ENCODE peak calls at places on chromosomes 11 and 22, in seven cellular contexts. H is cardiac muscle cell, K is pancreas, W is AG09309, O is adipocyte, C is mesenchymal stem cell, R is fibroblast of lung. M is an unnamed sample.

GRCh38 chr22:21942407-21942895 is 10.2 kb downstream of the PPM1F start:
- DNase-seq in W (peak), R (peak), H (no peak), K (no peak), O (peak), C (peak), M (peak)

GRCh38 chr11:107716884-107717532 is 5.2 kb upstream of the SLN start:
- DNase-seq in C (no peak), O (no peak), K (no peak), R (no peak), H (no peak), W (no peak), M (peak)

GRCh38 chr22:32522237-32522636 is 47.6 kb downstream of the FBXO7 start:
- DNase-seq in R (no peak), C (no peak), H (no peak), W (no peak), K (no peak), O (no peak), M (no peak)

GRCh38 chr11:86800076-86800955 is at the start of gene PRSS23:
- DNase-seq in H (peak), O (peak), R (peak), W (no peak), C (peak), K (peak), M (peak)

GRCh38 chr22:46696225-46696518 is 41.9 kb downstream of the CERK start:
- DNase-seq in K (no peak), R (no peak), C (no peak), W (no peak), O (no peak), H (no peak), M (no peak)

GRCh38 chr22:42315392-42315756 is 44.9 kb upstream of the TCF20 start:
- DNase-seq in O (no peak), K (no peak), H (no peak), C (no peak), W (no peak), R (no peak), M (no peak)

GRCh38 chr11:122186439-122187080 is 70.5 kb upstream of the BLID start:
- DNase-seq in H (no peak), C (peak), K (no peak), W (peak), O (peak), R (peak), M (peak)

GRCh38 chr11:115324569-115325432 is 179.4 kb downstream of the CADM1 start:
- DNase-seq in C (peak), O (peak), K (peak), R (peak), H (peak), W (peak), M (peak)

GRCh38 chr11:46345131-46345597 is 2.1 kb upstream of the DGKZ start:
- DNase-seq in W (no peak), H (no peak), K (no peak), O (no peak), C (no peak), R (no peak), M (no peak)
- H3K4me3 ChIP-seq in W (no peak), H (no peak), K (no peak), O (no peak), C (no peak), R (no peak), M (no peak)

GRCh38 chr22:38981005-38981658 is 1.0 kb upstream of the APOBEC3B start:
- DNase-seq in H (peak), W (no peak), R (peak), O (peak), C (no peak), K (peak), M (peak)

GRCh38 chr22:38984224-38984623 is 2.1 kb downstream of the APOBEC3B start:
- DNase-seq in H (no peak), R (no peak), C (no peak), W (no peak), O (no peak), K (no peak), M (no peak)

GRCh38 chr22:38986629-38987028 is 4.5 kb downstream of the APOBEC3B start:
- DNase-seq in C (no peak), R (no peak), K (no peak), W (no peak), O (no peak), H (no peak), M (no peak)

GRCh38 chr22:38981659-38982007 is 514 bp upstream of the APOBEC3B start:
- DNase-seq in O (no peak), H (no peak), R (no peak), K (peak), C (peak), W (no peak), M (no peak)

DNA sequence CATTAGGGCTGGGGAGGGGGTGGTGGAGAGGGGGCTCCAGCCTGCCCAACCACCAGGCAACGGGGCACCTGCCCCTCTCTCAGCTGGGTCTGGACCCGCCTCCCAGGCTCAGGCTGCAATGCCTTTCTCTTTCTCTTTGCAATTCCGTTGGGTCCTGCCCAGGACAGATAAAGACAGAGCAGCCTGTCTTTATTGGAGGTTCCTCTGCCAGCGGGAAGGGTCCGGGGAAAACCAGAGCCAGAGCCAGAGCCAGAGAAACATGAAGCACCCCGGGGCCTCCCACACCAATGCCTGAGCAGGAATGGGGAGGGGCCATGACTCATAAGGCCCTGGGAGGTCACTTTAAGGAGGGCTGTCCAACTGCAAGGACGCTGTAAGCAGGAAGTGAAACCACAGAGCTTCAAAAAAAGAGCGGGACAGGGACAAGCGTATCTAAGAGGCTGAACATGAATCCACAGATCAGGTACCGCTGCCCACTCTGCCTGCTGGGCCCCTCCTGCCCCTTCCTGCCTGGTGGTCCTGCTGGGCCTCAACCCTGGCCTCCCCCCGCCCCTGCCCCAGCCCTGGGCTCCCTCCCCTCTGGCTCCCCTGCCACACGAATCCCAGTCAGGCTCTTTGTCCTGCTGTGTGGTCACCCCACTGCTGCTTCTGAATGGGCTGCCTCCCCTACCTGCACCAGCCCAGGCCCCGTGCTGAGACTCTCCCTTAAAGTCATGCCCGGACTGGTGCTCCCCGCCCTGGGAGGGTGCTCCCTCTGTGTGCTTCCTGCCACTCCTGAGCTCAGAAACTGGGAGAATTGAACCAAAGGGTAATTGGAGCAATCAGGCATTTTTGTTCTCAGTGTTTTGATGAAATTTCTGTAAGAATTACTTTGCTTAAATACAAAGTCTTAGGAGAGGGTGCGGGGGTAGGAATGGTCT is at the start of gene APOBEC3B:
- DNase-seq in R (peak), K (peak), W (peak), C (peak), O (peak), H (peak), M (peak)
- H3K4me3 ChIP-seq in R (peak), K (peak), W (peak), C (peak), O (peak), H (no peak), M (peak)

GRCh38 chr11:100689141-100689540 is 2.1 kb downstream of the ARHGAP42 start:
- DNase-seq in O (no peak), H (peak), K (no peak), R (no peak), C (no peak), W (no peak), M (peak)
- H3K4me3 ChIP-seq in O (peak), H (peak), K (no peak), R (peak), C (peak), W (no peak), M (peak)

GRCh38 chr11:63845911-63846310 is 7.0 kb downstream of the MARK2 start:
- DNase-seq in H (no peak), K (no peak), C (no peak), R (no peak), O (no peak), W (no peak), M (no peak)

GRCh38 chr11:63845305-63845704 is 6.4 kb downstream of the MARK2 start:
- DNase-seq in R (peak), H (no peak), C (peak), W (no peak), O (peak), K (no peak), M (peak)

GRCh38 chr11:63840356-63841060 is 1.6 kb downstream of the MARK2 start:
- DNase-seq in R (no peak), H (no peak), O (peak), C (no peak), W (no peak), K (no peak), M (peak)

GRCh38 chr11:63841554-63841953 is 2.6 kb downstream of the MARK2 start:
- DNase-seq in C (peak), R (no peak), W (no peak), H (no peak), K (no peak), O (peak), M (peak)

DNA sequence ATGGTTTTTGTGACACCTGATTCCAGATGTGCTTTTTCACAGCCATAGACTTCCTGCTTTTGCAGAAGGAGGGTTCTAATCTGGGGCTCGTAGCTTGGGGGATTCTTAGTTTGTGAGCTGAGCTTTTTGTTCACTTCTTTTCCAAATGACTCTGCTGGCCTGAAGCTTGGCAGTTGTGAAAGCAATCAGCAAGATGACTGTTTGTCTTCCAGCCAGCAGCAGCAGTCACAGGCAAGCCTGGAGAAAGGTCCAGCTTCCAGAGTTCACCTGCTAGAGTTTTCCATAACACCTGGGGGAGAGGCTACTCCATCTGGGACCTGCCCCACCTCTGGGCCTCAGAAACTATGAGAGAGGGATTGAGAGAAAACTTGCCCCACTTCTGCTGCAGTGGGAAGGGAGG is 4.1 kb downstream of the MARK2 start:
- DNase-seq in H (no peak), K (peak), W (no peak), R (no peak), C (peak), O (no peak), M (no peak)
- H3K4me3 ChIP-seq in H (no peak), K (no peak), W (no peak), R (no peak), C (no peak), O (no peak), M (no peak)